ENCODE peak calls at places on chromosomes 11 and 22, in four cellular contexts. P, E, G and Q are unnamed samples.

GRCh38 chr11:66694056-66694410 is 16.3 kb upstream of the RBM4B start:
- DNase-seq in E (no peak), G (no peak), P (no peak), Q (no peak)

GRCh38 chr11:6812391-6813005 is 13.0 kb upstream of the OR6A2 start:
- DNase-seq in E (no peak), G (peak), P (peak), Q (no peak)

GRCh38 chr11:100576044-100577021 is 110.8 kb upstream of the ARHGAP42 start:
- DNase-seq in G (peak), P (peak), E (no peak), Q (no peak)

GRCh38 chr11:103875855-103876510 is 160.5 kb upstream of the DDI1 start:
- DNase-seq in P (no peak), E (no peak), G (no peak), Q (no peak)

GRCh38 chr11:7574491-7575129 is 60.8 kb downstream of the PPFIBP2 start:
- DNase-seq in P (no peak), E (no peak), G (no peak), Q (no peak)

GRCh38 chr11:118886681-118887111 is 3.0 kb downstream of the CXCR5 start:
- DNase-seq in G (no peak), E (no peak), P (no peak), Q (no peak)

GRCh38 chr11:12312132-12312531 is 65.2 kb upstream of the PARVA start:
- DNase-seq in P (no peak), E (no peak), G (no peak), Q (no peak)

GRCh38 chr22:29744902-29745301 is 21.9 kb downstream of the ZMAT5 start:
- DNase-seq in E (peak), P (peak), G (peak), Q (no peak)

GRCh38 chr22:21834869-21835268 is 32.6 kb downstream of the MAPK1 start:
- DNase-seq in E (no peak), G (no peak), P (no peak), Q (no peak)

GRCh38 chr11:126521196-126521595 is 165.7 kb downstream of the ST3GAL4 start:
- DNase-seq in G (no peak), E (no peak), P (no peak), Q (no peak)

DNA sequence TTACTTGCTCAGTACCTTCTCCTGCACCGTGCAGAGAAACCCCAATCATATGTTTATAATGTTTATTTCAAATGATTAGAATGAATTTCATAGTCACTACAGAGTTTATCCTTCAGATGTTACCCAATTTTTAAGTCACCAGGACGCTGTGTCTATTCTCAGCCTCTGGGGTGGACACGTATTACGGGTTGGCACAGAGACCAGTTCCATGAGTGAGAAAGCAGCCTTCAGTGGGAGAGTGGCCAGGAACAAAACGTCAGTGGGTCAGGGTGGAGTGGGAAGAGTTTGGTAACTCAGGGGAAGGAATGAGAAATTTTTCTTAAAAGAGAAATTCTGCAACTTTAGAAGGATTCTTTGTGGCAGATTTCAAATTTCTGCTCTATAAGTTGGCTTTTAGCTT is 77.1 kb upstream of the MTMR2 start:
- DNase-seq in G (no peak), P (peak), E (peak), Q (no peak)
- H3K27ac ChIP-seq in G (no peak), P (peak), E (peak), Q (no peak)

GRCh38 chr11:70180906-70181305 is 22.2 kb upstream of the FADD start:
- DNase-seq in P (no peak), E (no peak), G (no peak), Q (no peak)
- H3K27ac ChIP-seq in P (no peak), E (no peak), G (no peak), Q (no peak)

GRCh38 chr22:40535642-40536041 is 100.9 kb downstream of the MRTFA start:
- DNase-seq in E (no peak), P (no peak), G (no peak), Q (no peak)
- H3K27ac ChIP-seq in E (peak), P (peak), G (peak), Q (no peak)

GRCh38 chr11:44590769-44591168 is 25.3 kb downstream of the CD82 start:
- DNase-seq in G (no peak), P (no peak), E (no peak), Q (no peak)
- H3K27ac ChIP-seq in G (no peak), P (no peak), E (peak), Q (peak)

GRCh38 chr11:47186937-47187681 is 875 bp upstream of the PACSIN3 start:
- DNase-seq in E (peak), P (peak), G (peak), Q (peak)
- H3K27ac ChIP-seq in E (peak), P (no peak), G (peak), Q (peak)

DNA sequence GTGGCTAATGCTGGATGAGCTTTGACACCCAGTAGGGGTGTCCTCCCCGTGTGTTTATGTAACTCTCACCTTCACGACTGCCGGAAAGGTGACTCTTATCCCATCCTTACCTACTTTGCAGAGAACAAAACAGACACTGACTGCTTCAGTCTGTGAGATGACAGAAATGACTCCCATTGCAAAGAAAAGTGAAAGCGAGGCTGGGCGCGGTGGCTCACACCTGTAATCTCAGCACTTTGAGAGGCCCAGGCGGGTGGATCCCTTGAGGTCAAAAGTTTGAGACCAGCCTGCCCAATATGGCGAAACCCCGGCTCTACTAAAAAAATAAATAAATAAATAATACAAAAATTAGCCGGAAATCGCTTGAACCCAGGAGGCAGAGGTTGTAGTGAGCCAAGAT is 106.4 kb upstream of the ANO1 start:
- DNase-seq in P (no peak), E (no peak), G (no peak), Q (no peak)
- H3K27ac ChIP-seq in P (no peak), E (peak), G (no peak), Q (no peak)